ENCODE peak calls at places on chromosomes 16 and 17, in four cellular contexts. X is NCI-H2081 treated with DMSO at 0.1 percent for 48 hours, J is GM20000, K is kidney glomerular epithelial cell. Q is an unnamed sample.

GRCh38 chr17:30323262-30323894 is 10.5 kb downstream of the TMIGD1 start:
- DNase-seq in J (no peak), K (no peak), X (no peak), Q (no peak)

GRCh38 chr17:10048951-10049350 is 143.9 kb upstream of the RCVRN start:
- DNase-seq in K (no peak), J (no peak), X (no peak), Q (no peak)

GRCh38 chr17:18877104-18877503 is 19.2 kb downstream of the PRPSAP2 start:
- DNase-seq in J (no peak), K (peak; percentile 53), X (no peak), Q (no peak)

GRCh38 chr16:53952215-53953208 is 248.6 kb downstream of the FTO start:
- DNase-seq in J (peak; percentile 5), X (no peak), K (peak; percentile 7), Q (no peak)

GRCh38 chr17:32546031-32546444 is 59.2 kb downstream of the CDK5R1 start:
- DNase-seq in X (no peak), K (no peak), J (no peak), Q (peak; percentile 31)

GRCh38 chr17:50127661-50128361 is 2.1 kb downstream of the SAMD14 start:
- DNase-seq in J (no peak), X (no peak), K (peak; percentile 26), Q (no peak)

GRCh38 chr17:72223816-72224215 is 103.0 kb downstream of the SOX9 start:
- DNase-seq in K (no peak), J (no peak), X (no peak), Q (no peak)

GRCh38 chr17:40604327-40605080 is 39.2 kb upstream of the CCR7 start:
- DNase-seq in J (no peak), X (no peak), K (no peak), Q (no peak)

GRCh38 chr17:9925457-9925856 is 20.4 kb upstream of the RCVRN start:
- DNase-seq in X (no peak), K (no peak), J (no peak), Q (no peak)

GRCh38 chr17:7391307-7391706 is 3.0 kb downstream of the PLSCR3 start:
- DNase-seq in K (no peak), J (no peak), X (no peak), Q (no peak)

GRCh38 chr17:7867881-7868329 is 10.1 kb downstream of the CYB5D1 start:
- DNase-seq in J (no peak), X (no peak), K (no peak), Q (no peak)

GRCh38 chr17:5225668-5226457 is 8.8 kb downstream of the SCIMP start:
- DNase-seq in X (no peak), J (peak; percentile 29), K (no peak), Q (no peak)

GRCh38 chr17:77734371-77735050 is 224.0 kb upstream of the TNRC6C start:
- DNase-seq in J (no peak), K (peak; percentile 19), X (peak; percentile 82), Q (peak; percentile 82)

GRCh38 chr16:85293899-85294642 is 181.8 kb upstream of the CIBAR2 start:
- DNase-seq in X (no peak), K (no peak), J (no peak), Q (no peak)

GRCh38 chr17:73420897-73421296 is 109.1 kb upstream of the CDC42EP4 start:
- DNase-seq in J (no peak), K (peak; percentile 0), X (no peak), Q (no peak)

GRCh38 chr17:40958086-40958953 is 8.4 kb downstream of the KRT39 start:
- DNase-seq in X (no peak), K (peak; percentile 49), J (no peak), Q (no peak)

GRCh38 chr16:67029249-67030096 is 524 bp downstream of the CBFB start:
- DNase-seq in K (peak; percentile 39), J (peak; percentile 75), X (no peak), Q (no peak)

GRCh38 chr17:66192378-66192687 is 400 bp upstream of the CEP112 start:
- DNase-seq in X (no peak), J (no peak), K (peak; percentile 43), Q (no peak)

GRCh38 chr17:10879110-10879509 is 41.2 kb upstream of the PIRT start:
- DNase-seq in K (no peak), X (no peak), J (no peak), Q (no peak)

GRCh38 chr16:75702247-75702646 is 986 bp upstream of the DUXB start:
- DNase-seq in K (no peak), J (no peak), X (no peak), Q (no peak)

GRCh38 chr16:7398536-7398935 is 65.9 kb downstream of the RBFOX1 start:
- DNase-seq in X (no peak), K (no peak), J (no peak), Q (no peak)

GRCh38 chr17:82957961-82958491 is 118.2 kb upstream of the ZNF750 start:
- DNase-seq in K (no peak), X (no peak), J (no peak), Q (no peak)

GRCh38 chr16:48627148-48627547 is 17.2 kb upstream of the N4BP1 start:
- DNase-seq in X (no peak), J (no peak), K (no peak), Q (no peak)

Q was measured in NCI-H1436 treated with DMSO at 0.1 percent for 48 hours.